ENCODE peak calls at places on chromosome X, in seven cellular contexts. G is fibroblast of pulmonary artery, V is suprapubic skin, Z is AG09309, I is heart left ventricle, J is fibroblast of mammary gland, S is left ventricle myocardium inferior. X is an unnamed sample.

GRCh38 chrX:68693481-68694410 is 46.3 kb downstream of the STARD8 start:
- DNase-seq in G (peak), V (peak), Z (no peak), I (peak), J (peak), S (peak), X (peak)

GRCh38 chrX:30653415-30654131 is at the start of gene GK:
- DNase-seq in G (no peak), V (no peak), Z (no peak), I (no peak), J (no peak), S (peak), X (no peak)

GRCh38 chrX:11381464-11381863 is 88.3 kb downstream of the AMELX start:
- DNase-seq in G (peak), V (no peak), Z (peak), I (peak), J (peak), S (no peak), X (peak)

GRCh38 chrX:134794692-134795091 is 136.4 kb upstream of the PLAC1 start:
- DNase-seq in G (no peak), V (no peak), Z (no peak), I (no peak), J (peak), S (no peak), X (no peak)

GRCh38 chrX:78886550-78886949 is 58.6 kb upstream of the P2RY10 start:
- DNase-seq in G (peak), V (no peak), Z (no peak), I (no peak), J (peak), S (no peak), X (no peak)

GRCh38 chrX:16436348-16437188 is 213.4 kb upstream of the S100G start:
- DNase-seq in G (peak), V (peak), Z (no peak), I (peak), J (peak), S (peak), X (peak)

GRCh38 chrX:130789793-130790192 is 113.2 kb downstream of the ENOX2 start:
- DNase-seq in G (no peak), V (no peak), Z (no peak), I (no peak), J (no peak), S (no peak), X (no peak)

GRCh38 chrX:10447577-10448214 is 172.7 kb downstream of the MID1 start:
- DNase-seq in G (peak), V (no peak), Z (peak), I (no peak), J (no peak), S (no peak), X (no peak)

GRCh38 chrX:38409289-38409688 is 56.9 kb downstream of the OTC start:
- DNase-seq in G (no peak), V (no peak), Z (no peak), I (no peak), J (no peak), S (no peak), X (no peak)

GRCh38 chrX:148500428-148501120 is at the start of gene AFF2:
- DNase-seq in G (peak), V (no peak), Z (no peak), I (peak), J (peak), S (peak), X (peak)

GRCh38 chrX:72236841-72237240 is 2.0 kb downstream of the ERCC6L start:
- DNase-seq in G (no peak), V (no peak), Z (no peak), I (no peak), J (peak), S (no peak), X (no peak)

GRCh38 chrX:105564536-105564935 is 257.8 kb upstream of the NRK start:
- DNase-seq in G (peak), V (no peak), Z (peak), I (no peak), J (peak), S (no peak), X (no peak)

GRCh38 chrX:18701621-18702361 is 5.7 kb upstream of the PPEF1 start:
- DNase-seq in G (peak), V (no peak), Z (no peak), I (peak), J (peak), S (peak), X (no peak)

GRCh38 chrX:132474522-132474921 is 14.3 kb downstream of the MBNL3 start:
- DNase-seq in G (no peak), V (no peak), Z (no peak), I (no peak), J (peak), S (no peak), X (no peak)

GRCh38 chrX:36436286-36436860 is 516.8 kb downstream of the CFAP47 start:
- DNase-seq in G (no peak), V (no peak), Z (no peak), I (no peak), J (no peak), S (no peak), X (no peak)

GRCh38 chrX:39665830-39666518 is 431.8 kb downstream of the BCOR start:
- DNase-seq in G (peak), V (no peak), Z (no peak), I (no peak), J (peak), S (no peak), X (no peak)

GRCh38 chrX:69264134-69264533 is 98.9 kb upstream of the PJA1 start:
- DNase-seq in G (no peak), V (no peak), Z (no peak), I (no peak), J (no peak), S (no peak), X (no peak)

GRCh38 chrX:47499291-47499690 is 16.3 kb upstream of the ZNF41 start:
- DNase-seq in G (no peak), V (no peak), Z (no peak), I (no peak), J (no peak), S (no peak), X (no peak)

GRCh38 chrX:30301977-30302376 is 7.2 kb downstream of the NR0B1 start:
- DNase-seq in G (peak), V (no peak), Z (no peak), I (no peak), J (peak), S (no peak), X (no peak)

GRCh38 chrX:109393859-109394258 is 88.0 kb downstream of the GUCY2F start:
- DNase-seq in G (peak), V (no peak), Z (no peak), I (no peak), J (peak), S (no peak), X (no peak)

GRCh38 chrX:74656079-74656745 is 41.8 kb upstream of the RLIM start:
- DNase-seq in G (peak), V (no peak), Z (no peak), I (no peak), J (no peak), S (no peak), X (no peak)

GRCh38 chrX:1491851-1492349 is 39.2 kb upstream of the ASMTL start:
- DNase-seq in G (peak), V (no peak), Z (no peak), I (no peak), J (no peak), S (no peak), X (peak)

GRCh38 chrX:9611436-9612145 is 146.7 kb downstream of the TBL1X start:
- DNase-seq in G (no peak), V (no peak), Z (no peak), I (no peak), J (peak), S (no peak), X (no peak)

GRCh38 chrX:8520791-8521190 is 56.2 kb downstream of the VCX3B start:
- DNase-seq in G (no peak), V (no peak), Z (no peak), I (no peak), J (peak), S (no peak), X (no peak)

GRCh38 chrX:121256653-121257052 is 209.2 kb downstream of the GLUD2 start:
- DNase-seq in G (peak), V (no peak), Z (no peak), I (no peak), J (peak), S (no peak), X (no peak)

GRCh38 chrX:2703991-2704369 is 12.9 kb downstream of the CD99 start:
- DNase-seq in G (peak), V (no peak), Z (no peak), I (peak), J (peak), S (peak), X (no peak)

DNA sequence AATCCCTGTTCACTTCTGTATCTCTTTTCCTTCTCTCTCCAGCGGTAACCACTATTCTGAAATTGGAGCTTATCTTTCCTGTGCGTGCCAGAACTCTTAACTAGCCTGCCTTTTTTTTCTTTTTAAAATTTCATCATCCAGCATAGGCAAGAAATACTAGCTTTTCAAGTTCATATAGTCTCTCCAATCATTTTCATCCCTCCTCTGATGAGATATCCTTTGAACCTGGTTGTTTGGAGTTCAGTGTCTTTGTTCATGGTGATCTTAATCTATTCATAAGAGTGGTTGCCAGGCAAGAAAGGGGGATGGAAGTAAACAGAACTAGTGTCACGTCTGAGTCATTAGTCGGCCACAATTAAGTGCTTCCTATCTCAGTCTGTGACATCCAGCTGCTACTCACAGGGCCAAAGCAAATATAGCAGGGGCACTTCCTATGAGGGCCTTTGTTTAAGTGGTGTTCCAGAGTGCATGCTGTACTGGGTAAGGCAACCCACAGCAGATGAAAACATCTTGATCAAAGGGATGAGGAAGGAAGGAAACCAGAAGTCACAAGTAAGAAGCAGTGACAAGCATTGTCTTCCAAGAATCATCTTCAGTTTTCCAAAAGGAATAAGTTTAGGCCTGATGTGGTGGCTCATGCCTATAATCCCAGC is 56.4 kb upstream of the XIAP start:
- DNase-seq in G (peak), V (no peak), Z (no peak), I (peak), J (peak), S (no peak), X (no peak)
- TF ChIP-seq CTCF in G (no peak), V (no peak), Z (no peak), I (no peak), J (no peak), S (no peak), X (no peak)

GRCh38 chrX:13396887-13397286 is 77.0 kb upstream of the ATXN3L start:
- DNase-seq in G (peak), V (no peak), Z (no peak), I (no peak), J (peak), S (no peak), X (no peak)
- TF ChIP-seq CTCF in G (no peak), V (no peak), Z (no peak), I (no peak), J (peak), S (no peak), X (no peak)

GRCh38 chrX:63930140-63930539 is 145.1 kb upstream of the ARHGEF9 start:
- DNase-seq in G (no peak), V (no peak), Z (no peak), I (no peak), J (peak), S (no peak), X (no peak)
- TF ChIP-seq CTCF in G (no peak), V (no peak), Z (peak), I (no peak), J (peak), S (peak), X (peak)

DNA sequence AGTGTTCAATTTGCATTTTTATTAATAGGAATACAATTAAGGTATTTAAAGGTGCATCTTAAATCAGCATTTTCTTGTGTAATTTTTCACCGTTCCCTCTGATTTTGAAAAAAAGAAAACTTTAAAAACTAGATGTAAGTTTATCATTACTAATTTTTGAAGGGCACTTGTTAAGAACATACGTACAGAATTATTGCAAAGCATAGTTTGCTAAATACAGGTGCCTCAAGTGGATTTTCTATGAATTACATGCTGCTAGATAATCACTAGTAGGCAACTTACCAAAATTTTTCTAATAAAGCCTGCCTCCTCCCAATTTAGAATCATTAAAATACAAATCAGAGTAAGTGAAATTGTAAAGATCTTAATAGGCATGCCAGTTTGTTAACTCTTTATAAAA is 8.5 kb downstream of the CNKSR2 start:
- DNase-seq in G (peak), V (no peak), Z (no peak), I (no peak), J (no peak), S (no peak), X (no peak)
- TF ChIP-seq CTCF in G (peak), V (peak), Z (peak), I (peak), J (peak), S (peak), X (peak)

X was measured in neural crest cell.